ENCODE peak calls at places on chromosomes 11 and 22, in five cellular contexts. R is Panc1, U is RWPE2, P is A549, Y is HepG2. G is an unnamed sample.

GRCh38 chr11:102214623-102215022 is 102.7 kb upstream of the BIRC3 start:
- ATAC-seq in R (no peak), U (no peak), P (no peak), Y (no peak), G (no peak)

GRCh38 chr11:102516179-102516578 is 14.4 kb downstream of the MMP7 start:
- ATAC-seq in R (no peak), U (peak; percentile 46), P (no peak), Y (no peak), G (peak; percentile 60)

GRCh38 chr11:43723617-43724016 is 43.1 kb downstream of the HSD17B12 start:
- ATAC-seq in R (no peak), U (no peak), P (no peak), Y (no peak), G (no peak)

GRCh38 chr11:104668797-104669463 is 229.3 kb downstream of the CASP12 start:
- ATAC-seq in R (peak; percentile 74), U (peak; percentile 94), P (peak; percentile 44), Y (peak; percentile 25), G (peak; percentile 85)

GRCh38 chr22:19654338-19654922 is 59.9 kb upstream of the SEPTIN5 start:
- ATAC-seq in R (no peak), U (no peak), P (no peak), Y (no peak), G (no peak)

GRCh38 chr11:65843811-65844210 is 10.0 kb downstream of the SNX32 start:
- ATAC-seq in R (no peak), U (no peak), P (no peak), Y (peak; percentile 29), G (peak; percentile 25)

GRCh38 chr11:12842933-12843636 is 166.0 kb upstream of the RASSF10 start:
- ATAC-seq in R (no peak), U (peak; percentile 16), P (peak; percentile 20), Y (no peak), G (peak; percentile 53)

GRCh38 chr11:11760838-11761237 is 80.9 kb upstream of the USP47 start:
- ATAC-seq in R (no peak), U (no peak), P (no peak), Y (no peak), G (no peak)

GRCh38 chr11:62343822-62344609 is 6.8 kb downstream of the ASRGL1 start:
- ATAC-seq in R (no peak), U (no peak), P (no peak), Y (no peak), G (no peak)

GRCh38 chr11:12786891-12787290 is 112.7 kb downstream of the TEAD1 start:
- ATAC-seq in R (peak; percentile 36), U (no peak), P (peak; percentile 18), Y (no peak), G (no peak)

GRCh38 chr11:22976146-22976545 is 115.9 kb upstream of the CCDC179 start:
- ATAC-seq in R (no peak), U (peak; percentile 91), P (no peak), Y (no peak), G (peak; percentile 69)

GRCh38 chr11:43992834-43993637 is 50.6 kb downstream of the C11orf96 start:
- ATAC-seq in R (no peak), U (peak; percentile 21), P (no peak), Y (no peak), G (no peak)

GRCh38 chr11:64619196-64619595 is 28.2 kb downstream of the SLC22A12 start:
- ATAC-seq in R (no peak), U (no peak), P (no peak), Y (no peak), G (no peak)

GRCh38 chr11:13104619-13105236 is 95.6 kb downstream of the RASSF10 start:
- ATAC-seq in R (no peak), U (no peak), P (peak; percentile 27), Y (peak; percentile 48), G (peak; percentile 39)

GRCh38 chr11:43508511-43508918 is 149.8 kb downstream of the TTC17 start:
- ATAC-seq in R (peak; percentile 28), U (peak; percentile 89), P (no peak), Y (no peak), G (peak; percentile 18)

GRCh38 chr11:118911113-118911879 is 14.4 kb downstream of the BCL9L start:
- ATAC-seq in R (peak; percentile 7), U (no peak), P (peak; percentile 30), Y (peak; percentile 61), G (no peak)

GRCh38 chr22:50046481-50047245 is 11.4 kb downstream of the TTLL8 start:
- ATAC-seq in R (no peak), U (no peak), P (no peak), Y (no peak), G (no peak)

GRCh38 chr22:19105867-19106802 is 16.1 kb downstream of the DGCR2 start:
- ATAC-seq in R (peak; percentile 88), U (no peak), P (peak; percentile 85), Y (peak; percentile 82), G (no peak)

GRCh38 chr11:118175031-118175531 is 1.4 kb downstream of the SCN2B start:
- ATAC-seq in R (no peak), U (peak; percentile 77), P (peak; percentile 14), Y (peak; percentile 52), G (peak; percentile 39)

GRCh38 chr11:2120359-2121100 is 18.7 kb downstream of the IGF2 start:
- ATAC-seq in R (peak; percentile 50), U (no peak), P (no peak), Y (peak; percentile 7), G (no peak)

GRCh38 chr11:78033040-78033439 is 10.0 kb upstream of the KCTD14 start:
- ATAC-seq in R (no peak), U (no peak), P (no peak), Y (peak; percentile 39), G (no peak)

GRCh38 chr11:16873289-16873688 is 134.8 kb downstream of the C11orf58 start:
- ATAC-seq in R (no peak), U (no peak), P (no peak), Y (no peak), G (no peak)

GRCh38 chr22:37163618-37164534 is 14.2 kb upstream of the IL2RB start:
- ATAC-seq in R (no peak), U (no peak), P (no peak), Y (no peak), G (no peak)

GRCh38 chr11:86151188-86152005 is 82.5 kb upstream of the PICALM start:
- ATAC-seq in R (peak; percentile 60), U (peak; percentile 64), P (peak; percentile 74), Y (peak; percentile 28), G (peak; percentile 32)

GRCh38 chr22:36156515-36157419 is 3.8 kb downstream of the APOL3 start:
- ATAC-seq in R (peak; percentile 83), U (peak; percentile 73), P (no peak), Y (peak; percentile 60), G (peak; percentile 72)

GRCh38 chr11:69617220-69617619 is 23.7 kb upstream of the CCND1 start:
- ATAC-seq in R (no peak), U (no peak), P (no peak), Y (no peak), G (no peak)

GRCh38 chr11:90407350-90407749 is 184.5 kb upstream of the CHORDC1 start:
- ATAC-seq in R (no peak), U (no peak), P (no peak), Y (no peak), G (no peak)

GRCh38 chr11:10605941-10606381 is 37.5 kb upstream of the LYVE1 start:
- ATAC-seq in R (no peak), U (no peak), P (no peak), Y (peak; percentile 29), G (peak; percentile 42)

GRCh38 chr11:17846852-17847453 is 112.4 kb downstream of the KCNC1 start:
- ATAC-seq in R (peak; percentile 63), U (no peak), P (peak; percentile 73), Y (peak; percentile 62), G (no peak)

GRCh38 chr11:87778341-87778740 is 396.9 kb downstream of the RAB38 start:
- ATAC-seq in R (no peak), U (peak; percentile 68), P (no peak), Y (no peak), G (no peak)

GRCh38 chr22:19410941-19411689 is 20.4 kb downstream of the HIRA start:
- ATAC-seq in R (no peak), U (no peak), P (no peak), Y (no peak), G (no peak)

GRCh38 chr11:102911758-102912481 is 37.1 kb upstream of the MMP12 start:
- ATAC-seq in R (no peak), U (no peak), P (no peak), Y (no peak), G (peak; percentile 73)

GRCh38 chr22:50329236-50329635 is 2.4 kb upstream of the DENND6B start:
- ATAC-seq in R (no peak), U (no peak), P (no peak), Y (no peak), G (no peak)

GRCh38 chr11:46918087-46918751 is at the start of gene LRP4:
- ATAC-seq in R (peak; percentile 83), U (peak; percentile 19), P (peak; percentile 59), Y (peak; percentile 73), G (peak; percentile 32)

GRCh38 chr22:17824452-17824851 is 50.2 kb upstream of the BID start:
- ATAC-seq in R (no peak), U (no peak), P (no peak), Y (no peak), G (no peak)

GRCh38 chr11:8016396-8016949 is 29.3 kb downstream of the EIF3F start:
- ATAC-seq in R (no peak), U (no peak), P (no peak), Y (no peak), G (no peak)

GRCh38 chr11:77324508-77324907 is 23.0 kb upstream of the GDPD4 start:
- ATAC-seq in R (no peak), U (no peak), P (no peak), Y (no peak), G (no peak)

GRCh38 chr11:120420572-120420971 is 84.4 kb downstream of the ARHGEF12 start:
- ATAC-seq in R (no peak), U (no peak), P (no peak), Y (no peak), G (no peak)

GRCh38 chr22:20053407-20054033 is 26.5 kb upstream of the DGCR8 start:
- ATAC-seq in R (no peak), U (no peak), P (no peak), Y (no peak), G (no peak)